ENCODE peak calls at places on chromosome 5, in five cellular contexts. One of them, this sample, is unnamed.

GRCh38 chr5:102511666-102512065 is 12.9 kb upstream of the SLCO6A1 start:
- DNase-seq in upper lobe of right lung: no peak
- DNase-seq in tibial artery: no peak
- DNase-seq in BJ: no peak
- DNase-seq in WERI-Rb-1: no peak
- DNase-seq in this sample: no peak

GRCh38 chr5:180472269-180472668 is 21.9 kb upstream of the CNOT6 start:
- DNase-seq in upper lobe of right lung: no peak
- DNase-seq in tibial artery: no peak
- DNase-seq in WERI-Rb-1: no peak
- DNase-seq in BJ: no peak
- DNase-seq in this sample: no peak

GRCh38 chr5:173709761-173710160 is 93.3 kb upstream of the BOD1 start:
- DNase-seq in upper lobe of right lung: peak
- DNase-seq in BJ: no peak
- DNase-seq in WERI-Rb-1: no peak
- DNase-seq in tibial artery: no peak
- DNase-seq in this sample: no peak

GRCh38 chr5:166499452-166500240 is 1791.8 kb upstream of the WWC1 start:
- DNase-seq in upper lobe of right lung: no peak
- DNase-seq in tibial artery: no peak
- DNase-seq in WERI-Rb-1: no peak
- DNase-seq in BJ: no peak
- DNase-seq in this sample: no peak

GRCh38 chr5:5881294-5881693 is 458.8 kb downstream of the ICE1 start:
- DNase-seq in BJ: no peak
- DNase-seq in tibial artery: no peak
- DNase-seq in upper lobe of right lung: no peak
- DNase-seq in WERI-Rb-1: peak
- DNase-seq in this sample: no peak

GRCh38 chr5:43017438-43017820 is 22.7 kb downstream of the ANXA2R start:
- DNase-seq in upper lobe of right lung: no peak
- DNase-seq in tibial artery: peak
- DNase-seq in WERI-Rb-1: no peak
- DNase-seq in BJ: no peak
- DNase-seq in this sample: no peak

GRCh38 chr5:151615431-151615830 is 24.3 kb upstream of the FAT2 start:
- DNase-seq in upper lobe of right lung: no peak
- DNase-seq in WERI-Rb-1: no peak
- DNase-seq in tibial artery: no peak
- DNase-seq in BJ: no peak
- DNase-seq in this sample: no peak

GRCh38 chr5:177412603-177413233 is 3.4 kb upstream of the F12 start:
- DNase-seq in WERI-Rb-1: no peak
- DNase-seq in upper lobe of right lung: no peak
- DNase-seq in BJ: no peak
- DNase-seq in tibial artery: no peak
- DNase-seq in this sample: no peak

GRCh38 chr5:146042628-146043279 is 62.6 kb downstream of the PLAC8L1 start:
- DNase-seq in tibial artery: no peak
- DNase-seq in WERI-Rb-1: no peak
- DNase-seq in upper lobe of right lung: no peak
- DNase-seq in BJ: peak
- DNase-seq in this sample: no peak

GRCh38 chr5:169162407-169162806 is 138.5 kb downstream of the SLIT3 start:
- DNase-seq in upper lobe of right lung: no peak
- DNase-seq in WERI-Rb-1: no peak
- DNase-seq in tibial artery: no peak
- DNase-seq in BJ: no peak
- DNase-seq in this sample: no peak

GRCh38 chr5:127030259-127031146 is at the start of gene MARCHF3:
- DNase-seq in tibial artery: peak
- DNase-seq in BJ: peak
- DNase-seq in upper lobe of right lung: peak
- DNase-seq in WERI-Rb-1: peak
- DNase-seq in this sample: peak

GRCh38 chr5:75051217-75051751 is 1.1 kb downstream of the GCNT4 start:
- DNase-seq in upper lobe of right lung: no peak
- DNase-seq in BJ: no peak
- DNase-seq in tibial artery: no peak
- DNase-seq in WERI-Rb-1: no peak
- DNase-seq in this sample: no peak

GRCh38 chr5:54234304-54234938 is 76.0 kb downstream of the ARL15 start:
- DNase-seq in tibial artery: no peak
- DNase-seq in BJ: no peak
- DNase-seq in WERI-Rb-1: no peak
- DNase-seq in upper lobe of right lung: no peak
- DNase-seq in this sample: no peak

GRCh38 chr5:33049845-33050244 is 338.7 kb downstream of the NPR3 start:
- DNase-seq in WERI-Rb-1: no peak
- DNase-seq in tibial artery: peak
- DNase-seq in BJ: peak
- DNase-seq in upper lobe of right lung: no peak
- DNase-seq in this sample: no peak

GRCh38 chr5:163079618-163080017 is 357.8 kb upstream of the CCNG1 start:
- DNase-seq in BJ: no peak
- DNase-seq in upper lobe of right lung: no peak
- DNase-seq in tibial artery: no peak
- DNase-seq in WERI-Rb-1: peak
- DNase-seq in this sample: no peak

GRCh38 chr5:91307023-91307422 is 76.1 kb downstream of the ARRDC3 start:
- DNase-seq in WERI-Rb-1: no peak
- DNase-seq in BJ: peak
- DNase-seq in upper lobe of right lung: no peak
- DNase-seq in tibial artery: peak
- DNase-seq in this sample: peak

GRCh38 chr5:10090074-10090473 is 159.6 kb downstream of the ATPSCKMT start:
- DNase-seq in upper lobe of right lung: no peak
- DNase-seq in BJ: no peak
- DNase-seq in WERI-Rb-1: no peak
- DNase-seq in tibial artery: no peak
- DNase-seq in this sample: no peak

DNA sequence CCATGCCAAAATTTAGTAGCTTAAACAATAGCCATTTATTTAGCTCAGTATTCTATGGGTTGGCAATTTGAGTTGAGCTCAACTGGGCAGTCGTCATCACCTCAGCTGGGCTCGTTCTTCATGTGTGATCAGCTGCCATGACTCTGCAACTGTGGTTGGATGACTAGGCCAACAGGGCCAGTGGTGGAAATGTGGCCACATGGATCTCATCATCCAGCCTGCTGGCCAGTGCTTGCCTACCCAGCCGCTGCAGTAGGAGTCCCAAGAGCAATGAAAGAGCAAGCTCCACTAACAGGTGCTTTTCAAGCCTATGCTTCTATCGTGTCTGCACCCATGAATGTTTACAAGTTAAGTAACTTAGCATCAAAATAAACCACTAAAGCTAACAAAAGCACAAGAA is 158.0 kb downstream of the ATPSCKMT start:
- DNase-seq in upper lobe of right lung: no peak
- DNase-seq in WERI-Rb-1: no peak
- DNase-seq in tibial artery: no peak
- DNase-seq in BJ: no peak
- DNase-seq in this sample: no peak
- TF ChIP-seq CTCF in upper lobe of right lung: no peak
- TF ChIP-seq CTCF in WERI-Rb-1: no peak
- TF ChIP-seq CTCF in tibial artery: no peak
- TF ChIP-seq CTCF in BJ: no peak
- TF ChIP-seq CTCF in this sample: no peak

GRCh38 chr5:32030226-32030625 is 143.9 kb downstream of the GOLPH3 start:
- DNase-seq in WERI-Rb-1: no peak
- DNase-seq in tibial artery: no peak
- DNase-seq in BJ: no peak
- DNase-seq in upper lobe of right lung: no peak
- DNase-seq in this sample: peak

GRCh38 chr5:32029291-32029690 is 144.8 kb downstream of the GOLPH3 start:
- DNase-seq in tibial artery: no peak
- DNase-seq in BJ: no peak
- DNase-seq in WERI-Rb-1: no peak
- DNase-seq in upper lobe of right lung: no peak
- DNase-seq in this sample: peak

GRCh38 chr5:32027093-32027716 is 146.9 kb downstream of the GOLPH3 start:
- DNase-seq in upper lobe of right lung: no peak
- DNase-seq in tibial artery: no peak
- DNase-seq in WERI-Rb-1: no peak
- DNase-seq in BJ: no peak
- DNase-seq in this sample: no peak

GRCh38 chr5:32030686-32031478 is 143.2 kb downstream of the GOLPH3 start:
- DNase-seq in WERI-Rb-1: no peak
- DNase-seq in BJ: no peak
- DNase-seq in upper lobe of right lung: no peak
- DNase-seq in tibial artery: no peak
- DNase-seq in this sample: no peak

GRCh38 chr5:32027717-32028321 is 146.3 kb downstream of the GOLPH3 start:
- DNase-seq in tibial artery: peak
- DNase-seq in WERI-Rb-1: no peak
- DNase-seq in BJ: peak
- DNase-seq in upper lobe of right lung: no peak
- DNase-seq in this sample: no peak
- H3K4me3 ChIP-seq in tibial artery: no peak
- H3K4me3 ChIP-seq in WERI-Rb-1: no peak
- H3K4me3 ChIP-seq in BJ: no peak
- H3K4me3 ChIP-seq in upper lobe of right lung: no peak
- H3K4me3 ChIP-seq in this sample: no peak

DNA sequence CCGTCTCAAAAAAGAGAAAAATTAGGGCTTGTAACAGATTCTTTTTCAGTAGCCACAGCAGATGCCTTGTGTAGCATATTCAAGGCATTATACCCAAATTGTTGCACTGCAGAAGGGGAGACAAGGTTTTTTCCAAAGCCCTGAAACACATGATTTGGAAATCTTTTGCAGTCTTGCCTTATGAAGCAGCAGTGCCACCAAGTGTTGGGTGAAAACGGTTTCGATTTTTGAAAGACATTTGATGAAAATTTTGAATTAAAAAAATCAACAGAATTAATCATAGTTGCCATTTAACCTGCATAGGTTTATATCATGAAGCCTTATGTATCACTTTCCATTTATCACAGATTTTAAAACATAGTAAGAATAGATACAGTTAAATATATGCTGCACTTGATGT is 479.5 kb downstream of the TAF11L14 start:
- DNase-seq in upper lobe of right lung: no peak
- DNase-seq in tibial artery: no peak
- DNase-seq in BJ: no peak
- DNase-seq in WERI-Rb-1: peak
- DNase-seq in this sample: no peak
- TF ChIP-seq CTCF in upper lobe of right lung: peak
- TF ChIP-seq CTCF in tibial artery: no peak
- TF ChIP-seq CTCF in BJ: no peak
- TF ChIP-seq CTCF in WERI-Rb-1: no peak
- TF ChIP-seq CTCF in this sample: no peak

GRCh38 chr5:116044073-116044472 is 11.8 kb downstream of the ARL14EPL start:
- DNase-seq in BJ: no peak
- DNase-seq in tibial artery: no peak
- DNase-seq in WERI-Rb-1: no peak
- DNase-seq in upper lobe of right lung: no peak
- DNase-seq in this sample: no peak

GRCh38 chr5:116037236-116037822 is 5.1 kb downstream of the ARL14EPL start:
- DNase-seq in upper lobe of right lung: no peak
- DNase-seq in WERI-Rb-1: no peak
- DNase-seq in tibial artery: no peak
- DNase-seq in BJ: no peak
- DNase-seq in this sample: no peak

GRCh38 chr5:116042375-116042774 is 10.1 kb downstream of the ARL14EPL start:
- DNase-seq in WERI-Rb-1: no peak
- DNase-seq in BJ: no peak
- DNase-seq in tibial artery: no peak
- DNase-seq in upper lobe of right lung: no peak
- DNase-seq in this sample: no peak

GRCh38 chr5:116035123-116035522 is 2.9 kb downstream of the ARL14EPL start:
- DNase-seq in WERI-Rb-1: no peak
- DNase-seq in tibial artery: no peak
- DNase-seq in BJ: no peak
- DNase-seq in upper lobe of right lung: no peak
- DNase-seq in this sample: no peak

GRCh38 chr5:116038817-116039216 is 6.5 kb downstream of the ARL14EPL start:
- DNase-seq in WERI-Rb-1: no peak
- DNase-seq in upper lobe of right lung: no peak
- DNase-seq in BJ: no peak
- DNase-seq in tibial artery: no peak
- DNase-seq in this sample: no peak
- H3K4me3 ChIP-seq in WERI-Rb-1: no peak
- H3K4me3 ChIP-seq in upper lobe of right lung: no peak
- H3K4me3 ChIP-seq in BJ: no peak
- H3K4me3 ChIP-seq in tibial artery: no peak
- H3K4me3 ChIP-seq in this sample: no peak

GRCh38 chr5:28344803-28345433 is 1306.5 kb upstream of the CDH9 start:
- DNase-seq in WERI-Rb-1: peak
- DNase-seq in upper lobe of right lung: no peak
- DNase-seq in BJ: no peak
- DNase-seq in tibial artery: no peak
- DNase-seq in this sample: no peak
- TF ChIP-seq CTCF in WERI-Rb-1: peak
- TF ChIP-seq CTCF in upper lobe of right lung: peak
- TF ChIP-seq CTCF in BJ: no peak
- TF ChIP-seq CTCF in tibial artery: peak
- TF ChIP-seq CTCF in this sample: no peak

DNA sequence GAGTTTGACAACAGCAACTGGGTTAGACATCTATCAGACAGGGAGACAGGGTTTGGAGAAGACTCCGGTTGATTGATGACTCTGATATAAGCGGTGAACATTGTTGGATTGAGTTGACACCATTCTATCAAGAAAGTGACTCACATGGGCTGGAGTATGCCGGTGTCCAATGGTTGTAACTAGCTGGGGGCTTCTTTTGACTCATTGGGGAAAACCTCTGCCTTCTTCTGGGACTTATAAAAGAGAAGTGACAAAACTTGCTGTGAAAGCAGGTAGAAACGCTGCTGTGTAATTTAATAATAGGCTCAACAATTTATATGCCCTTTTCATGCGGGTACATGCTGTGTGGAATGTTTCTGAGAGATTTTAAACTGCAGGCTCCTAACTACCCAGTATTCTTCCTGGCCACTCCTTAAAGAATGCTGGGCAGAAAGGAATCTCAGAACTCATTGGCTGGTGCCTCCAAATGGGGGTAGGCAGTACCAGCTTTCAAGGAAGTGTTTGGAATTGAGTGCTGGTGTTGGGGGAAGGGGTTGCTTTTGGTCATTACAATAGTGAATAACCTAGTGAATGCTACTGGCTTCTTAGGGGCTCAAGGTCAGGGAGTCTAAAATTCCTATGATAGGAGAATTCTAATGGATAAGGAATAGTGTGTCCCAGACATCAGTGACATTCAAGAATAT is 43.9 kb downstream of the FYB1 start:
- DNase-seq in WERI-Rb-1: no peak
- DNase-seq in BJ: no peak
- DNase-seq in upper lobe of right lung: no peak
- DNase-seq in tibial artery: no peak
- DNase-seq in this sample: no peak
- H3K4me3 ChIP-seq in WERI-Rb-1: no peak
- H3K4me3 ChIP-seq in BJ: no peak
- H3K4me3 ChIP-seq in upper lobe of right lung: no peak
- H3K4me3 ChIP-seq in tibial artery: no peak
- H3K4me3 ChIP-seq in this sample: no peak

GRCh38 chr5:98570010-98570409 is 203.5 kb upstream of the RGMB start:
- DNase-seq in BJ: peak
- DNase-seq in tibial artery: no peak
- DNase-seq in WERI-Rb-1: no peak
- DNase-seq in upper lobe of right lung: no peak
- DNase-seq in this sample: no peak
- TF ChIP-seq CTCF in BJ: no peak
- TF ChIP-seq CTCF in tibial artery: no peak
- TF ChIP-seq CTCF in WERI-Rb-1: no peak
- TF ChIP-seq CTCF in upper lobe of right lung: no peak
- TF ChIP-seq CTCF in this sample: no peak

GRCh38 chr5:107542428-107542827 is 128.3 kb downstream of the EFNA5 start:
- DNase-seq in WERI-Rb-1: no peak
- DNase-seq in tibial artery: peak
- DNase-seq in BJ: no peak
- DNase-seq in upper lobe of right lung: peak
- DNase-seq in this sample: peak
- H3K4me3 ChIP-seq in WERI-Rb-1: no peak
- H3K4me3 ChIP-seq in tibial artery: peak
- H3K4me3 ChIP-seq in BJ: no peak
- H3K4me3 ChIP-seq in upper lobe of right lung: no peak
- H3K4me3 ChIP-seq in this sample: no peak